ENCODE peak calls at places on chromosomes 7 and 10, in seven cellular contexts. One of them, this sample, is unnamed.

GRCh38 chr7:134374291-134374690 is 57.6 kb upstream of the SLC35B4 start:
- DNase-seq in A549: no peak
- DNase-seq in fibroblast of lung: no peak
- DNase-seq in CD8-positive, alpha-beta T cell: no peak
- DNase-seq in fibroblast of pulmonary artery: no peak
- DNase-seq in right atrium auricular region: no peak
- DNase-seq in AG04450: no peak
- DNase-seq in this sample: no peak

GRCh38 chr7:120955577-120956149 is 5.1 kb downstream of the ING3 start:
- DNase-seq in A549: no peak
- DNase-seq in fibroblast of lung: no peak
- DNase-seq in CD8-positive, alpha-beta T cell: no peak
- DNase-seq in fibroblast of pulmonary artery: no peak
- DNase-seq in right atrium auricular region: no peak
- DNase-seq in AG04450: no peak
- DNase-seq in this sample: no peak

GRCh38 chr7:84941291-84941690 is 245.6 kb downstream of the SEMA3D start:
- DNase-seq in A549: no peak
- DNase-seq in fibroblast of lung: peak
- DNase-seq in CD8-positive, alpha-beta T cell: no peak
- DNase-seq in fibroblast of pulmonary artery: peak
- DNase-seq in right atrium auricular region: no peak
- DNase-seq in AG04450: no peak
- DNase-seq in this sample: peak

GRCh38 chr7:98211676-98212531 is 665 bp downstream of the BHLHA15 start:
- DNase-seq in A549: no peak
- DNase-seq in fibroblast of lung: no peak
- DNase-seq in CD8-positive, alpha-beta T cell: no peak
- DNase-seq in fibroblast of pulmonary artery: no peak
- DNase-seq in right atrium auricular region: no peak
- DNase-seq in AG04450: no peak
- DNase-seq in this sample: no peak

GRCh38 chr10:132551093-132551807 is 13.7 kb downstream of the INPP5A start:
- DNase-seq in A549: no peak
- DNase-seq in fibroblast of lung: no peak
- DNase-seq in CD8-positive, alpha-beta T cell: peak
- DNase-seq in fibroblast of pulmonary artery: no peak
- DNase-seq in right atrium auricular region: no peak
- DNase-seq in AG04450: no peak
- DNase-seq in this sample: no peak

GRCh38 chr10:89022734-89023133 is 32.1 kb downstream of the FAS start:
- DNase-seq in A549: no peak
- DNase-seq in fibroblast of lung: no peak
- DNase-seq in CD8-positive, alpha-beta T cell: no peak
- DNase-seq in fibroblast of pulmonary artery: no peak
- DNase-seq in right atrium auricular region: no peak
- DNase-seq in AG04450: no peak
- DNase-seq in this sample: no peak

GRCh38 chr10:86967481-86967941 is 771 bp upstream of the ADIRF start:
- DNase-seq in A549: no peak
- DNase-seq in fibroblast of lung: no peak
- DNase-seq in CD8-positive, alpha-beta T cell: peak
- DNase-seq in fibroblast of pulmonary artery: no peak
- DNase-seq in right atrium auricular region: peak
- DNase-seq in AG04450: no peak
- DNase-seq in this sample: no peak

GRCh38 chr10:66215005-66215404 is 710.8 kb upstream of the LRRTM3 start:
- DNase-seq in A549: peak
- DNase-seq in fibroblast of lung: no peak
- DNase-seq in CD8-positive, alpha-beta T cell: no peak
- DNase-seq in fibroblast of pulmonary artery: no peak
- DNase-seq in right atrium auricular region: no peak
- DNase-seq in AG04450: no peak
- DNase-seq in this sample: no peak

GRCh38 chr10:123356101-123356500 is 201.9 kb downstream of the BUB3 start:
- DNase-seq in A549: no peak
- DNase-seq in fibroblast of lung: no peak
- DNase-seq in CD8-positive, alpha-beta T cell: no peak
- DNase-seq in fibroblast of pulmonary artery: no peak
- DNase-seq in right atrium auricular region: no peak
- DNase-seq in AG04450: no peak
- DNase-seq in this sample: no peak

GRCh38 chr10:61140765-61141392 is 196.9 kb upstream of the RHOBTB1 start:
- DNase-seq in A549: peak
- DNase-seq in fibroblast of lung: peak
- DNase-seq in CD8-positive, alpha-beta T cell: no peak
- DNase-seq in fibroblast of pulmonary artery: peak
- DNase-seq in right atrium auricular region: no peak
- DNase-seq in AG04450: peak
- DNase-seq in this sample: peak

GRCh38 chr7:143345428-143345900 is 17.0 kb downstream of the FAM131B start:
- DNase-seq in A549: peak
- DNase-seq in fibroblast of lung: peak
- DNase-seq in CD8-positive, alpha-beta T cell: peak
- DNase-seq in fibroblast of pulmonary artery: peak
- DNase-seq in right atrium auricular region: no peak
- DNase-seq in AG04450: no peak
- DNase-seq in this sample: peak

GRCh38 chr10:132911712-132912097 is 30.7 kb downstream of the CFAP46 start:
- DNase-seq in A549: no peak
- DNase-seq in fibroblast of lung: no peak
- DNase-seq in CD8-positive, alpha-beta T cell: no peak
- DNase-seq in fibroblast of pulmonary artery: no peak
- DNase-seq in right atrium auricular region: no peak
- DNase-seq in AG04450: no peak
- DNase-seq in this sample: no peak

DNA sequence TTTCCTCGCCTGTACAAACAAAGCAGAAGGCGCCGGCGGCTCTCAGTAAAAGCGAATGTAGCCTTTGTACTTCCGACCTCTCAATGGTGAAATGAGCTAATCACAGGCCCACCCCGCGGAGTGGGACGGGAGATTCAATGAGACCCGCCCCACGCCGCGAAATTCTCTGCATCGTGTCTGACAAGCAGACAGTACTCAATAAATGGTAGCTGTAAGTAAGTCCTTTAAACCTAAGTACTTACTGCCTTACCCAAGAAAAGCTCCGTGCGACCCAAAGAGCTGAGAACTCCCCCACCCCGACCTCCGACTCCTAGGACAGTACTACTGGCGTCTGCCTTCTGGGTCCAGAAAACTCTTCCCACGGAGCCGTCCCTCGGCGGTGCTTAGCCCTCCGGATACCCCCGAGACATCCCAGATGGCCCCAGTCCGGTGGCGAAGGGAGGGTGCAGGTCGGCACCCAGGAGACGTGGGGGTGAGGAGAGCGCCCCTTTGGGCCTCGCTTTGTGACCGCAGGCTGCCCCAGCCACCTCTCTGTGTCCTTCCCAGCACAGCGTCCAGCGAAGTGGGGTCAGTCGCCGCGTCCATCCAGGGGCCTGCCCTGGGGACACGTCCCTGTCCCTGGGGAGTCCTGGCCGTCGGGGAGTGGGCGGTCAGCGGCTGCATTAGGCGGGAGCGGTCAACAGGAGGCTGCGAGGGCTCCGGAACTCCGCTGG is 985 bp upstream of the CXCL12 start:
- DNase-seq in A549: no peak
- DNase-seq in fibroblast of lung: no peak
- DNase-seq in CD8-positive, alpha-beta T cell: peak
- DNase-seq in fibroblast of pulmonary artery: no peak
- DNase-seq in right atrium auricular region: peak
- DNase-seq in AG04450: no peak
- DNase-seq in this sample: no peak
- H3K4me3 ChIP-seq in A549: no peak
- H3K4me3 ChIP-seq in fibroblast of lung: no peak
- H3K4me3 ChIP-seq in CD8-positive, alpha-beta T cell: no peak
- H3K4me3 ChIP-seq in fibroblast of pulmonary artery: peak
- H3K4me3 ChIP-seq in right atrium auricular region: peak
- H3K4me3 ChIP-seq in AG04450: no peak
- H3K4me3 ChIP-seq in this sample: no peak

DNA sequence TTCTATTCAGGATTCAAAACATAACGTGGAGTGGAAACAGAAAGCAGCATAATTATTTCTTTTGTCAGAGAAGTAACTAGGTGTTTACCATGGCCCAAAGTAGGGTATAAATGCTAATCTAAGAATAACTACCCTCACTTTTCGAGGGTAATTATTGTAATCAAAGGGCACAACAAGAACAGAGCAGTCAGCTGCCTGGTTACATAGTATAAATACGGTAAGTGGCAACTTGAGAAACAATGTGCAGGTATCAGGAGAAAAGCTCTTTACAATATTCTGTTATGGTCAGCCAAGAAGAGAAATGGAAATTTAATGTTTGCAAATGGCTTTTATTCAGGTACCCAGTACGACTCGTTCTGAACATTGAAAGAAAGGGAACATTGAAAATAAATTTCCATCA is 242.0 kb upstream of the NPY start:
- DNase-seq in A549: no peak
- DNase-seq in fibroblast of lung: no peak
- DNase-seq in CD8-positive, alpha-beta T cell: no peak
- DNase-seq in fibroblast of pulmonary artery: no peak
- DNase-seq in right atrium auricular region: no peak
- DNase-seq in AG04450: no peak
- DNase-seq in this sample: no peak
- TF ChIP-seq CTCF in A549: no peak
- TF ChIP-seq CTCF in fibroblast of lung: no peak
- TF ChIP-seq CTCF in CD8-positive, alpha-beta T cell: no peak
- TF ChIP-seq CTCF in fibroblast of pulmonary artery: no peak
- TF ChIP-seq CTCF in right atrium auricular region: no peak
- TF ChIP-seq CTCF in AG04450: no peak
- TF ChIP-seq CTCF in this sample: no peak

GRCh38 chr10:91340613-91341362 is 69.4 kb upstream of the HECTD2 start:
- DNase-seq in A549: no peak
- DNase-seq in fibroblast of lung: peak
- DNase-seq in CD8-positive, alpha-beta T cell: no peak
- DNase-seq in fibroblast of pulmonary artery: peak
- DNase-seq in right atrium auricular region: peak
- DNase-seq in AG04450: peak
- DNase-seq in this sample: peak

GRCh38 chr10:91335147-91335546 is 75.0 kb upstream of the HECTD2 start:
- DNase-seq in A549: no peak
- DNase-seq in fibroblast of lung: no peak
- DNase-seq in CD8-positive, alpha-beta T cell: no peak
- DNase-seq in fibroblast of pulmonary artery: no peak
- DNase-seq in right atrium auricular region: no peak
- DNase-seq in AG04450: no peak
- DNase-seq in this sample: no peak

GRCh38 chr10:91344117-91344856 is 65.9 kb upstream of the HECTD2 start:
- DNase-seq in A549: no peak
- DNase-seq in fibroblast of lung: no peak
- DNase-seq in CD8-positive, alpha-beta T cell: no peak
- DNase-seq in fibroblast of pulmonary artery: no peak
- DNase-seq in right atrium auricular region: no peak
- DNase-seq in AG04450: no peak
- DNase-seq in this sample: no peak

GRCh38 chr10:91343010-91343409 is 67.1 kb upstream of the HECTD2 start:
- DNase-seq in A549: no peak
- DNase-seq in fibroblast of lung: no peak
- DNase-seq in CD8-positive, alpha-beta T cell: no peak
- DNase-seq in fibroblast of pulmonary artery: no peak
- DNase-seq in right atrium auricular region: no peak
- DNase-seq in AG04450: no peak
- DNase-seq in this sample: no peak

GRCh38 chr10:91339729-91340128 is 70.4 kb upstream of the HECTD2 start:
- DNase-seq in A549: no peak
- DNase-seq in fibroblast of lung: no peak
- DNase-seq in CD8-positive, alpha-beta T cell: no peak
- DNase-seq in fibroblast of pulmonary artery: no peak
- DNase-seq in right atrium auricular region: no peak
- DNase-seq in AG04450: no peak
- DNase-seq in this sample: no peak
- H3K4me3 ChIP-seq in A549: no peak
- H3K4me3 ChIP-seq in fibroblast of lung: no peak
- H3K4me3 ChIP-seq in CD8-positive, alpha-beta T cell: no peak
- H3K4me3 ChIP-seq in fibroblast of pulmonary artery: no peak
- H3K4me3 ChIP-seq in right atrium auricular region: no peak
- H3K4me3 ChIP-seq in AG04450: no peak
- H3K4me3 ChIP-seq in this sample: no peak

DNA sequence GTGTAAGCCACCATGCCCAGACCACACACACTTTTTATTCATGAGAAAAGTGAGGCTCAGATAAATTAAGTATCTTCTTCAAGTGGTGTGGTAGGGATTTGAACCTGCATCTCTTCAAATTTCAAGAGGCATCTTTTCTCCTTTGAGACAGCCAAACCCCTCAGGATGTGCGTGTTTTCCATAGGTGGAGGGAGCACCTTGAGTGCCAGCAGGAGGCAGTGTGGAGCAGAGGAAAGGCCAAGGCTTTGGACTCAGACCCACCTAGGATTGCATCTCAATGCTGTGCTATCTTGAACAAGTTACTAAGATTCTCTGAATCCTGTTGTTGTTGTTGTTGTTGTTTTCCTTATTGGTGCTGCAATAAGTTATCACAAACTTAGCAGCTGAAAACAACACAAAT is 40.2 kb upstream of the MYL10 start:
- DNase-seq in A549: no peak
- DNase-seq in fibroblast of lung: no peak
- DNase-seq in CD8-positive, alpha-beta T cell: no peak
- DNase-seq in fibroblast of pulmonary artery: no peak
- DNase-seq in right atrium auricular region: no peak
- DNase-seq in AG04450: no peak
- DNase-seq in this sample: peak
- TF ChIP-seq CTCF in A549: no peak
- TF ChIP-seq CTCF in fibroblast of lung: no peak
- TF ChIP-seq CTCF in CD8-positive, alpha-beta T cell: no peak
- TF ChIP-seq CTCF in fibroblast of pulmonary artery: peak
- TF ChIP-seq CTCF in right atrium auricular region: no peak
- TF ChIP-seq CTCF in AG04450: peak
- TF ChIP-seq CTCF in this sample: peak

This sample was measured in fibroblast of mammary gland.